ENCODE peak calls at places on chromosomes 11 and 22, in seven cellular contexts. W is HepG2, T is GM12878, Y is HEK293T, C is HCT116, U is H1, O is K562. X is an unnamed sample.

GRCh38 chr22:28772633-28773460 is at the start of gene CCDC117:
- DNase-seq in W (peak), T (peak), Y (peak), C (peak), U (peak), O (peak), X (peak)

GRCh38 chr11:23564370-23564769 is 704.1 kb upstream of the CCDC179 start:
- DNase-seq in W (no peak), T (no peak), Y (no peak), C (no peak), U (no peak), O (no peak), X (no peak)

GRCh38 chr11:62445314-62445740 is 26.5 kb downstream of the SCGB1A1 start:
- DNase-seq in W (no peak), T (no peak), Y (no peak), C (no peak), U (no peak), O (no peak), X (no peak)

GRCh38 chr11:44774131-44774530 is 47.4 kb downstream of the TSPAN18 start:
- DNase-seq in W (no peak), T (no peak), Y (no peak), C (no peak), U (no peak), O (no peak), X (peak)

GRCh38 chr11:66467034-66467659 is 442 bp downstream of the PELI3 start:
- DNase-seq in W (no peak), T (no peak), Y (peak), C (no peak), U (no peak), O (peak), X (peak)

GRCh38 chr22:29621761-29622526 is 18.5 kb downstream of the NF2 start:
- DNase-seq in W (peak), T (no peak), Y (no peak), C (peak), U (no peak), O (no peak), X (no peak)

GRCh38 chr11:114262681-114263509 is 33.3 kb upstream of the NNMT start:
- DNase-seq in W (peak), T (no peak), Y (peak), C (peak), U (no peak), O (peak), X (peak)

GRCh38 chr11:62242021-62242420 is at the start of gene SCGB1D2:
- DNase-seq in W (peak), T (no peak), Y (peak), C (no peak), U (no peak), O (no peak), X (peak)

GRCh38 chr11:58658553-58659080 is 36.2 kb downstream of the CNTF start:
- DNase-seq in W (no peak), T (no peak), Y (no peak), C (no peak), U (no peak), O (no peak), X (no peak)

GRCh38 chr22:43798492-43798891 is 13.6 kb downstream of the EFCAB6 start:
- DNase-seq in W (no peak), T (peak), Y (no peak), C (no peak), U (no peak), O (no peak), X (no peak)

GRCh38 chr11:17389205-17389956 is 922 bp upstream of the KCNJ11 start:
- DNase-seq in W (peak), T (no peak), Y (peak), C (peak), U (peak), O (peak), X (peak)

GRCh38 chr22:36744413-36744765 is 31.5 kb downstream of the IFT27 start:
- DNase-seq in W (no peak), T (no peak), Y (no peak), C (no peak), U (no peak), O (no peak), X (peak)

GRCh38 chr11:124578761-124579160 is 9.0 kb downstream of the OR8A1 start:
- DNase-seq in W (no peak), T (no peak), Y (no peak), C (no peak), U (no peak), O (no peak), X (no peak)

GRCh38 chr11:124582565-124582964 is 12.8 kb downstream of the OR8A1 start:
- DNase-seq in W (no peak), T (no peak), Y (no peak), C (no peak), U (no peak), O (no peak), X (no peak)

GRCh38 chr11:124583827-124584226 is 14.0 kb downstream of the OR8A1 start:
- DNase-seq in W (no peak), T (no peak), Y (no peak), C (no peak), U (no peak), O (no peak), X (no peak)

GRCh38 chr11:124584681-124585372 is 15.0 kb downstream of the OR8A1 start:
- DNase-seq in W (no peak), T (no peak), Y (no peak), C (no peak), U (no peak), O (no peak), X (no peak)

GRCh38 chr11:124581817-124582216 is 12.0 kb downstream of the OR8A1 start:
- DNase-seq in W (no peak), T (no peak), Y (no peak), C (no peak), U (no peak), O (peak), X (no peak)
- TF ChIP-seq SP1 in W (no peak), T (no peak), Y (no peak), C (no peak), U (no peak), O (no peak), X (no peak)

GRCh38 chr11:71129624-71130023 is 122.8 kb downstream of the SHANK2 start:
- DNase-seq in W (no peak), T (no peak), Y (no peak), C (no peak), U (no peak), O (no peak), X (no peak)
- TF ChIP-seq SP1 in W (no peak), T (no peak), Y (no peak), C (no peak), U (no peak), O (no peak), X (no peak)

GRCh38 chr11:117187007-117187406 is 8.5 kb downstream of the SIDT2 start:
- DNase-seq in W (no peak), T (no peak), Y (no peak), C (no peak), U (no peak), O (no peak), X (no peak)

GRCh38 chr11:117189191-117189940 is 9.8 kb upstream of the TAGLN start:
- DNase-seq in W (no peak), T (peak), Y (no peak), C (no peak), U (no peak), O (no peak), X (no peak)

GRCh38 chr11:117187428-117187798 is 8.9 kb downstream of the SIDT2 start:
- DNase-seq in W (no peak), T (no peak), Y (no peak), C (no peak), U (no peak), O (no peak), X (no peak)

GRCh38 chr11:117188620-117189081 is 10.1 kb downstream of the SIDT2 start:
- DNase-seq in W (no peak), T (no peak), Y (no peak), C (no peak), U (no peak), O (no peak), X (no peak)

DNA sequence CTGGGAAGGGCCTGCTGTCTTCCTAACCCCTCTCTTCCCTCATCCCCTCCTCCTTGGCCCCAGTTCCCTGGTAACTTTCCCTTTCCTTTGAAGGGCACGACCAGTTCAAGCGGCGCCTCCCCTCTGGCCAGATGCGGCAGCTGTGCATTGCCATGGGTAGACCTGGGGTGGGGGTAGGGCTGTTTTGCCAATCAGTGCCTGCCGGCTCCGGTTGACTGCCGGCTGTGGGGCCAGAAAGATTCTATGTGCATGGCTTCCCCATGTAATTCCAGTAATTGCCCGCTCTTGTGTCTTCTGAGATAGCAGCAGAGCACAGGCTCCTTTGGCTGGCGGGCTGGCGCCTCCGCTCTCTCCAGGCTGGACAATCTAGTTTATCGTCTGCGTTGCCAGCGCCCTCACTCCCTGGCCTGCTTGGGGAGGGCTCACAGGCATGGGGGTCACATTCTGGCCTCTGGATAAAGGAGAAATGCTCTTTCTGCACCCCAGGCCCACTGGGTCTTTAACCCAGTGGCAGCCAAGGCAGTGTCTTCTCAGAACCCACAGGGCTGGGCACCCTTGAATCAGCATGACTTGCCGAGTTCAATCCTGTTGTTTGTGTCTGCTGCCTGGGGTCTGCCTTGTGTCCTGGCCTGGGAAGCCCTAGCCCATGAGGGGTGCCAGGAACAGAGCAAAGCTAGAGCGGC is 9.4 kb downstream of the SIDT2 start:
- DNase-seq in W (no peak), T (no peak), Y (no peak), C (no peak), U (no peak), O (no peak), X (no peak)
- TF ChIP-seq SP1 in W (no peak), T (no peak), Y (no peak), C (no peak), U (no peak), O (no peak), X (no peak)

GRCh38 chr11:2887526-2888195 is 2.1 kb upstream of the CDKN1C start:
- DNase-seq in W (no peak), T (no peak), Y (no peak), C (no peak), U (no peak), O (no peak), X (no peak)
- TF ChIP-seq SP1 in W (no peak), T (no peak), Y (no peak), C (no peak), U (no peak), O (no peak), X (no peak)